ENCODE peak calls at places on chromosome 22, in nine cellular contexts. I, J, G, R, U, X, N, H and P are unnamed samples.

GRCh38 chr22:30435674-30436126 is 10.1 kb downstream of the MTFP1 start:
- DNase-seq in U (no peak), J (peak; percentile 56), N (peak; percentile 48), G (peak; percentile 56), I (peak; percentile 29), X (no peak), H (no peak), R (peak; percentile 50), P (no peak)

GRCh38 chr22:43365715-43366440 is 22.7 kb upstream of the SCUBE1 start:
- DNase-seq in R (no peak), U (no peak), J (no peak), X (no peak), H (no peak), I (no peak), G (no peak), N (no peak), P (no peak)

GRCh38 chr22:42969348-42969975 is 45.5 kb downstream of the PACSIN2 start:
- DNase-seq in N (no peak), R (no peak), I (no peak), H (no peak), J (no peak), U (no peak), X (no peak), G (no peak), P (no peak)

GRCh38 chr22:24954114-24954463 is 1.6 kb downstream of the KIAA1671 start:
- DNase-seq in R (no peak), G (no peak), X (no peak), N (no peak), H (no peak), I (no peak), U (no peak), J (no peak), P (no peak)

GRCh38 chr22:50057868-50058311 is at the start of gene TTLL8:
- DNase-seq in X (peak; percentile 33), R (no peak), G (no peak), H (no peak), J (no peak), U (no peak), N (peak; percentile 33), I (no peak), P (no peak)

GRCh38 chr22:39518124-39518786 is 2.1 kb upstream of the ATF4 start:
- DNase-seq in H (no peak), I (no peak), G (no peak), U (no peak), R (no peak), X (no peak), J (no peak), N (peak; percentile 26), P (no peak)

GRCh38 chr22:46617250-46618103 is 2.7 kb upstream of the GRAMD4 start:
- DNase-seq in J (no peak), U (no peak), R (no peak), H (no peak), N (no peak), I (peak; percentile 29), G (no peak), X (no peak), P (no peak)

GRCh38 chr22:30047364-30047738 is 32.9 kb upstream of the HORMAD2 start:
- DNase-seq in H (no peak), J (no peak), X (no peak), G (no peak), R (no peak), U (no peak), N (no peak), I (peak; percentile 84), P (no peak)

GRCh38 chr22:47045691-47046410 is 283.4 kb downstream of the TBC1D22A start:
- DNase-seq in J (no peak), N (peak; percentile 24), H (no peak), U (no peak), I (no peak), X (no peak), G (no peak), R (no peak), P (no peak)

GRCh38 chr22:45777046-45777851 is 105.6 kb downstream of the ATXN10 start:
- DNase-seq in I (no peak), R (no peak), H (no peak), N (no peak), X (no peak), U (no peak), G (no peak), J (no peak), P (no peak)

GRCh38 chr22:38963872-38964271 is 6.5 kb downstream of the APOBEC3A start:
- DNase-seq in R (no peak), J (no peak), I (no peak), X (no peak), N (no peak), U (no peak), H (no peak), G (no peak), P (no peak)

GRCh38 chr22:33524511-33525270 is 395.6 kb downstream of the LARGE1 start:
- DNase-seq in U (no peak), H (no peak), J (no peak), G (no peak), I (no peak), R (no peak), X (no peak), N (no peak), P (no peak)

GRCh38 chr22:49087716-49088660 is 739.7 kb downstream of the BRD1 start:
- DNase-seq in U (no peak), X (no peak), J (no peak), I (no peak), N (no peak), R (no peak), G (no peak), H (no peak), P (no peak)

GRCh38 chr22:36435516-36436415 is 45.7 kb downstream of the TXN2 start:
- DNase-seq in R (peak; percentile 37), J (peak; percentile 41), G (no peak), I (peak; percentile 74), H (peak; percentile 43), N (no peak), U (no peak), X (no peak), P (peak; percentile 27)

GRCh38 chr22:28072066-28072465 is 153.0 kb upstream of the PITPNB start:
- DNase-seq in I (no peak), X (no peak), R (no peak), H (no peak), G (no peak), J (no peak), N (no peak), U (no peak), P (no peak)

GRCh38 chr22:40019100-40019499 is 24.3 kb downstream of the FAM83F start:
- DNase-seq in H (no peak), U (no peak), I (no peak), N (no peak), J (no peak), X (no peak), G (no peak), R (no peak), P (no peak)

GRCh38 chr22:33921576-33922181 is 1.4 kb upstream of the LARGE1 start:
- DNase-seq in G (no peak), U (peak; percentile 57), X (peak; percentile 87), I (no peak), J (no peak), H (peak; percentile 50), N (peak; percentile 75), R (no peak), P (no peak)

GRCh38 chr22:48334971-48335370 is 1492.7 kb downstream of the BRD1 start:
- DNase-seq in X (no peak), G (no peak), N (no peak), R (no peak), H (no peak), J (no peak), U (no peak), I (no peak), P (no peak)

GRCh38 chr22:23534851-23535717 is 45.0 kb downstream of the IGLL1 start:
- DNase-seq in R (no peak), J (no peak), I (no peak), X (no peak), N (no peak), H (no peak), U (no peak), G (no peak), P (no peak)

GRCh38 chr22:48941903-48942625 is 885.6 kb downstream of the BRD1 start:
- DNase-seq in U (no peak), G (no peak), R (no peak), X (no peak), J (no peak), H (peak; percentile 66), N (no peak), I (no peak), P (no peak)

GRCh38 chr22:28112548-28113043 is 193.5 kb upstream of the PITPNB start:
- DNase-seq in U (peak; percentile 51), H (peak; percentile 10), X (peak; percentile 7), N (peak; percentile 74), I (no peak), R (no peak), J (no peak), G (no peak), P (no peak)

GRCh38 chr22:46077669-46078099 is 72.6 kb upstream of the PPARA start:
- DNase-seq in N (peak; percentile 41), R (no peak), G (no peak), H (no peak), U (no peak), J (no peak), X (no peak), I (no peak), P (no peak)

GRCh38 chr22:49422668-49423067 is 405.0 kb downstream of the BRD1 start:
- DNase-seq in X (no peak), N (no peak), H (no peak), R (no peak), G (no peak), U (no peak), J (no peak), I (no peak), P (no peak)

GRCh38 chr22:48053973-48054372 is 1291.5 kb downstream of the TBC1D22A start:
- DNase-seq in R (no peak), U (no peak), J (no peak), H (no peak), N (no peak), X (no peak), I (no peak), G (no peak), P (no peak)

GRCh38 chr22:19984201-19984753 is 32.3 kb downstream of the ARVCF start:
- DNase-seq in I (no peak), R (no peak), U (no peak), J (no peak), X (no peak), H (peak; percentile 64), G (no peak), N (peak; percentile 73), P (no peak)

GRCh38 chr22:39984006-39984405 is 10.7 kb upstream of the FAM83F start:
- DNase-seq in R (no peak), I (no peak), N (no peak), H (no peak), G (no peak), J (no peak), X (no peak), U (no peak), P (no peak)

GRCh38 chr22:25448435-25449051 is 115.9 kb upstream of the GRK3 start:
- DNase-seq in H (peak; percentile 9), X (peak; percentile 15), R (no peak), N (no peak), U (peak; percentile 13), J (no peak), I (no peak), G (no peak), P (no peak)

GRCh38 chr22:39556970-39557811 is 13.4 kb upstream of the CACNA1I start:
- DNase-seq in R (peak; percentile 18), I (no peak), U (peak; percentile 63), X (peak; percentile 68), H (peak; percentile 42), J (no peak), N (no peak), G (peak; percentile 10), P (no peak)

GRCh38 chr22:33352768-33353167 is 294.6 kb upstream of the SYN3 start:
- DNase-seq in I (no peak), X (no peak), R (no peak), H (no peak), G (no peak), J (no peak), N (no peak), U (no peak), P (no peak)

GRCh38 chr22:40153705-40154104 is 24.0 kb upstream of the TNRC6B start:
- DNase-seq in N (no peak), U (no peak), I (no peak), R (no peak), X (no peak), G (no peak), J (no peak), H (no peak), P (no peak)

GRCh38 chr22:19482297-19482696 is 2.6 kb downstream of the CDC45 start:
- DNase-seq in I (no peak), G (no peak), J (no peak), H (no peak), R (no peak), U (no peak), N (no peak), X (no peak), P (no peak)